ENCODE peak calls at places on chromosomes 16 and 17, in seven cellular contexts. E, L, P, K, N, M and Q are unnamed samples.

GRCh38 chr17:76132574-76133338 is 8.3 kb downstream of the FOXJ1 start:
- DNase-seq in E (peak; percentile 40), L (peak; percentile 71), P (no peak), K (no peak), N (no peak), M (no peak), Q (no peak)

GRCh38 chr17:27458524-27458908 is 2.3 kb downstream of the KSR1 start:
- DNase-seq in E (no peak), L (no peak), P (no peak), K (no peak), N (no peak), M (no peak), Q (no peak)

GRCh38 chr16:3282103-3282746 is 1.1 kb upstream of the ZNF263 start:
- DNase-seq in E (no peak), L (no peak), P (no peak), K (no peak), N (peak; percentile 61), M (no peak), Q (no peak)

GRCh38 chr17:16428098-16428882 is 12.9 kb downstream of the TRPV2 start:
- DNase-seq in E (peak; percentile 55), L (peak; percentile 68), P (no peak), K (peak; percentile 73), N (no peak), M (peak; percentile 63), Q (no peak)

GRCh38 chr16:58366247-58367031 is 25.8 kb upstream of the GINS3 start:
- DNase-seq in E (peak; percentile 95), L (no peak), P (no peak), K (peak; percentile 28), N (peak; percentile 28), M (peak; percentile 62), Q (peak; percentile 99)

GRCh38 chr17:55416470-55417052 is 5.1 kb downstream of the MMD start:
- DNase-seq in E (peak; percentile 54), L (no peak), P (no peak), K (peak; percentile 66), N (no peak), M (peak; percentile 81), Q (no peak)

GRCh38 chr17:41975099-41976083 is 8.8 kb downstream of the CNP start:
- DNase-seq in E (no peak), L (no peak), P (no peak), K (no peak), N (no peak), M (no peak), Q (no peak)

GRCh38 chr17:17983376-17983775 is 10.7 kb downstream of the DRC3 start:
- DNase-seq in E (no peak), L (no peak), P (no peak), K (no peak), N (no peak), M (no peak), Q (no peak)

GRCh38 chr16:22898874-22899348 is 84.9 kb downstream of the HS3ST2 start:
- DNase-seq in E (peak; percentile 86), L (peak; percentile 66), P (no peak), K (peak; percentile 81), N (peak; percentile 49), M (peak; percentile 67), Q (peak; percentile 13)

GRCh38 chr17:81837641-81838040 is 2.8 kb upstream of the PPP1R27 start:
- DNase-seq in E (no peak), L (no peak), P (no peak), K (no peak), N (no peak), M (no peak), Q (no peak)

GRCh38 chr16:84479716-84480450 is 24.6 kb downstream of the MEAK7 start:
- DNase-seq in E (no peak), L (no peak), P (no peak), K (no peak), N (no peak), M (no peak), Q (no peak)

DNA sequence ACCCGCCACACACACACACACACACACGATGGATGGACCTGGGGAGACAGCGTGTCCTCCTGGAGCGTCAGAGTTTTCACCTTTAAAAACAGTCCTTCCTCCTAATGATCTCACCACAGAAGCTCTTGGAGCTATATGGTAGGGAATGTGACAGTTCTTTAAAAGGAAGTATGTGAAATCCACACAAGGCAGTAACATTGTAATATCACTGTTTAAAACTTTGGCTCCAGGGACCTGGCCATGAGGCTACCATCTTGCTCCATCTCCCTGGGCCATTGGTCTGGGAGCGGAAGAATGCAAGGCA is 302.4 kb downstream of the SOX9 start:
- DNase-seq in E (no peak), L (no peak), P (no peak), K (peak; percentile 17), N (no peak), M (peak; percentile 18), Q (no peak)
- H3K4me3 ChIP-seq in E (no peak overlapping the region), L (no peak overlapping the region), P (no peak overlapping the region), K (no peak overlapping the region), N (no peak overlapping the region), M (no peak overlapping the region), Q (no peak overlapping the region)

GRCh38 chr16:72853575-72853974 is 194.4 kb downstream of the ZFHX3 start:
- DNase-seq in E (no peak), L (no peak), P (no peak), K (no peak), N (no peak), M (no peak), Q (no peak)
- TF ChIP-seq CTCF in E (no peak), L (no peak), P (no peak), K (no peak), N (no peak), M (no peak), Q (no peak)

DNA sequence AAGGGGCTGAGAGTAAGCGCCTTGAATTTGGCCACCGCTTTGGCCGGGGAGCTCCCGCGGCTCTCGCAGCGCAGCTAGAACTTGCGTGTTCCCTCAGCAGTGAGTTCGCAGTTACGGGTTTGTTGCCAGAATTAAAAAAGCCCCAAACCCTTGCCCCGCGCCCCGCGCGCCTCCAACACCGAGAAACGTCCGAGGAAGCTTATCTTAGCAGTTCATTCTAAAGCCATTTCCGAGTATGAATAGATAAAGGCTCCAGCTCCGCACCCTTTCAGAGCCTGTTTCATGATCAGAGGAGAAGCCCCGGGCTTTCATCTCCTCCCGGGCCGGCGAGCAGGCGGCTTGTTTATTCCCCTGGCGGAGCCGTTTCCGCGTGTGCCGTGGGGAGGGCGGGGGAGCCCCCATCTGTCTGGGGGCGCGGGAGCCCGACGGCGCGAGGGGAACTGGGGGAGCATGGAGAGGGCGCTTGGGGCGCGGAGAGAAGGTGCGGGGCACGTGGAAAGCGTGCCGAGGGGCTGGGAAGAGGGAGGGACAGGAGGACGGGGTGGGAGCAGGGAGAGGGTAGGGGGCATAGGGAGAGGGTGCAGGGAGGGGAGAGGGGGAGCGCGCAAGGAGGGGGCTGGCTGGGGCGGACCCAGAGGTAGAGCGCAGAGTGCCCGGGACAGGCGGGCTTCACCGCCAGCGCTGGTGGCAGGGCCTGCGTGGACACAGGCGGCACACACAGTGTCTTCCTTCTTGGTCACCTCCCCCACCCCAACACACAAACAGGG is 9.9 kb downstream of the TBX4 start:
- DNase-seq in E (peak; percentile 19), L (no peak), P (no peak), K (peak; percentile 10), N (no peak), M (peak; percentile 9), Q (no peak)
- H3K4me3 ChIP-seq in E (no peak overlapping the region), L (no peak overlapping the region), P (peak overlapping the region; percentile 25), K (no peak overlapping the region), N (peak overlapping the region; percentile 20), M (no peak overlapping the region), Q (no peak overlapping the region)

DNA sequence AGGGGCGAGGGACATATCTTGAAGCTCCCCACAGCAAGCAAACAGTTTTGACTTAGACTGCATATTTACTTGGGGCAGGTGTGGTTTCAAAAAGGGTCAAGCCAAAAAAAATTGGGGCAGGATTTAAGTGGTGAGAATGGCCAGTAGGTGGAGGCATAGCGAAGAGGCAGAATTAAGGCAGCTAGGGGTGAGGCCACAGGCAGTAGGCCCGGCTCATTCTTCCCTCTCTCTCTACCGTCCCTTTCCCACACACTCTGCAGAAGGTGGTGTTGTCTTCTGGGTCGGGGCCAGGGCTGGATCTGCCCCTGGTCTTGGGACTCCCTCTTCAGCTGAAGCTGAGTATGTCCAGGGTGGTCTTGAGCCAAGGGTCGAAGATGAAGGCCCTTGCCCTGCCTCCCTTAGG is 2.6 kb downstream of the SHBG start:
- DNase-seq in E (peak; percentile 74), L (peak; percentile 32), P (no peak), K (peak; percentile 76), N (no peak), M (peak; percentile 73), Q (no peak)
- TF ChIP-seq CTCF in E (peak; percentile 74), L (peak; percentile 38), P (peak; percentile 68), K (peak; percentile 64), N (peak; percentile 73), M (peak; percentile 70), Q (peak; percentile 62)

GRCh38 chr17:28597606-28598383 is 1.0 kb downstream of the SPAG5 start:
- DNase-seq in E (no peak), L (no peak), P (no peak), K (no peak), N (no peak), M (no peak), Q (no peak)
- H3K4me3 ChIP-seq in E (peak overlapping the region; percentile 68), L (peak overlapping the region; percentile 59), P (peak overlapping the region; percentile 88), K (peak overlapping the region; percentile 77), N (peak overlapping the region; percentile 87), M (peak overlapping the region; percentile 72), Q (peak overlapping the region; percentile 89)

DNA sequence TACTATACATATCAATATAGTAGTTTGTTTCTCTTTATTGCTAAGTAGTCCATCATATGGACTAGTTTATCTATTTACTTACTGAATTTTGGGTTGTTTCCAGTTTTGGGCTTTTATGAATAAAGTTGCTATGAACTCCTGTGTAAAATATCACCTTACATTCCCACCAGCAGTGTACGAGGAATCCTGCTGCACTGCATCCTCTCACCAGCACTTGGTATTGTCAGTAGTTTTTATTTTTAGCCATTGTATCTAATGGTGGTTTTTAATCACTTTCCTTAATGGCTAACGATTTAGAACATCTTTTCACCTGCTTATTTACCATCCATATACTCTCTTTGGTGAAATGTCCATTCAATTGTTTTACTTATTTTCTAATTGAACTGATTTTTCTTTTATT is 24.0 kb downstream of the CDC27 start:
- DNase-seq in E (no peak), L (no peak), P (no peak), K (no peak), N (no peak), M (no peak), Q (no peak)
- TF ChIP-seq CTCF in E (no peak), L (no peak), P (no peak), K (no peak), N (no peak), M (no peak), Q (no peak)

GRCh38 chr17:7043544-7044268 is at the start of gene SLC16A11:
- DNase-seq in E (no peak), L (peak; percentile 59), P (no peak), K (peak; percentile 58), N (no peak), M (peak; percentile 52), Q (no peak)

GRCh38 chr17:7043195-7043543 is 723 bp downstream of the SLC16A11 start:
- DNase-seq in E (no peak), L (peak; percentile 36), P (no peak), K (no peak), N (no peak), M (no peak), Q (no peak)

GRCh38 chr17:7046127-7046724 is 2.3 kb upstream of the SLC16A11 start:
- DNase-seq in E (peak; percentile 97), L (peak; percentile 95), P (no peak), K (no peak), N (no peak), M (no peak), Q (no peak)

GRCh38 chr17:7047566-7047965 is 3.7 kb upstream of the SLC16A11 start:
- DNase-seq in E (no peak), L (no peak), P (no peak), K (no peak), N (no peak), M (no peak), Q (no peak)

GRCh38 chr17:7045492-7046126 is 1.7 kb upstream of the SLC16A11 start:
- DNase-seq in E (peak; percentile 85), L (peak; percentile 72), P (peak; percentile 67), K (peak; percentile 90), N (peak; percentile 60), M (peak; percentile 93), Q (peak; percentile 39)
- H3K4me3 ChIP-seq in E (peak overlapping the region; percentile 31), L (peak overlapping the region; percentile 21), P (no peak overlapping the region), K (no peak overlapping the region), N (no peak overlapping the region), M (no peak overlapping the region), Q (no peak overlapping the region)